ENCODE peak calls at places on chromosomes 11 and 22, in nine cellular contexts. I, U, E, N, S, J, H, K and G are unnamed samples.
A peak's percentile ranks its signal among the peaks of the same experiment; 100 is the strongest.

GRCh38 chr11:117839936-117840813 is 15.6 kb upstream of the FXYD2 start:
- DNase-seq in U (peak; percentile 0), E (no peak), I (peak; percentile 14), S (peak; percentile 10), J (no peak), K (peak; percentile 17), N (peak; percentile 44), H (no peak), G (no peak)

GRCh38 chr22:20239951-20240773 is 28.0 kb downstream of the RTN4R start:
- DNase-seq in K (no peak), N (no peak), E (no peak), S (no peak), I (no peak), J (no peak), U (no peak), H (no peak), G (no peak)

GRCh38 chr11:122045181-122045586 is 70.8 kb downstream of the BLID start:
- DNase-seq in S (no peak), I (no peak), H (no peak), U (no peak), K (no peak), E (no peak), N (no peak), J (no peak), G (no peak)

GRCh38 chr11:9362393-9362863 is 22.0 kb upstream of the IPO7 start:
- DNase-seq in S (no peak), H (no peak), E (no peak), I (no peak), K (no peak), N (peak; percentile 32), U (no peak), J (no peak), G (no peak)

GRCh38 chr11:75813126-75813525 is 1.9 kb upstream of the UVRAG start:
- DNase-seq in I (no peak), E (no peak), H (no peak), J (no peak), S (no peak), N (no peak), K (peak; percentile 46), U (no peak), G (no peak)

GRCh38 chr22:48517039-48518030 is 1310.3 kb downstream of the BRD1 start:
- DNase-seq in N (no peak), H (no peak), I (no peak), K (peak; percentile 37), E (no peak), U (no peak), S (no peak), J (no peak), G (no peak)

GRCh38 chr11:45934580-45935318 is 12.3 kb downstream of the LARGE2 start:
- DNase-seq in K (no peak), H (no peak), U (no peak), J (peak; percentile 53), S (no peak), E (no peak), N (no peak), I (no peak), G (no peak)

GRCh38 chr22:39007177-39007576 is 6.9 kb upstream of the APOBEC3C start:
- DNase-seq in N (no peak), K (peak; percentile 7), S (no peak), H (no peak), I (no peak), E (no peak), J (no peak), U (no peak), G (no peak)

GRCh38 chr11:62336949-62337681 is at the start of gene ASRGL1:
- DNase-seq in K (peak; percentile 69), S (peak; percentile 94), J (peak; percentile 94), N (peak; percentile 90), U (peak; percentile 92), E (peak; percentile 54), H (peak; percentile 43), I (peak; percentile 94), G (peak; percentile 80)
- TF ChIP-seq POLR2A in K (no peak), S (no peak), J (no peak), N (no peak), U (peak; percentile 46), E (peak; percentile 42), H (no peak), I (peak; percentile 72), G (peak; percentile 50)

DNA sequence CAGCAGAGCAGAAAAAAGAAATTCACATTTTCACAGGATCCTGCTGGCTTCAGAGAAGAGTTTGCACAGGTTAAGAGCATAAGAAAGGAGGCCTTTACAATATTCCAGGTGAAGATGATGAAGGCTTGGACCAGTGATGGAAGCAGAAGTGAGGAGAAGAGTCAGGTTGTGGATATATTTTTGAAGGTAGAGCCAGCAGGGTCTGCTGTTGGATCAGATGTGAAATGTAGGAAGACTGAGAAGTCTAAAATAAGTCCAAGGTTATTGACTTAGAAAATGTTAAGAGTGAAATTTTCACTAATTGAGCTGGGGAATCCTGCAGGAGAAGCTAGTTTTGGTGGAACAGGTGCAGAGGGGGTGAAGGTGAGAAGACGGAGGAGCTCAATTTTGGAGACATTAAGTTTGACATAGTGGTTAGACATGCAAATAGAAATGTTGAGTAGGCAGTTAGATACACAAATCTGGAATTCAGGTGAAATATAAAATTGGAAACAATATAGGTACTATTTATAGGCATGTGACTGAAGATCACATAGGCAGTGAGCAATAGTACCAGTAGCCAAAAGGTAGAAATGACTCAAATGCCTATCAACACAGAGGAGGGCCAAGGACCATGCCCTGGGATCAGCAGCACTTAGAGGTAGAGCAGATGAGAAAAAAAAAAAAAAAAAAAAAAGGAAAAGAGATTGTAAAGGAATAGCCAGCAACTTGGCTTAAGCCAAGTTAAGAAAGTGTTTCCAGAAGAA is 252.0 kb downstream of the AASDHPPT start:
- DNase-seq in E (no peak), I (no peak), J (no peak), K (no peak), H (no peak), U (no peak), N (no peak), S (no peak), G (no peak)
- TF ChIP-seq CTCF in E (no peak), I (no peak), J (no peak), K (no peak), H (no peak), U (no peak), N (no peak), S (no peak), G (no peak)

GRCh38 chr11:16124390-16124789 is 232.0 kb downstream of the SOX6 start:
- DNase-seq in U (no peak), N (no peak), J (no peak), H (no peak), S (no peak), I (no peak), K (no peak), E (no peak), G (no peak)
- TF ChIP-seq POLR2AphosphoS5 in U (no peak), N (no peak), J (no peak), H (no peak), S (no peak), I (no peak), K (no peak), E (no peak), G (no peak)

GRCh38 chr11:67269401-67270255 is 3.4 kb downstream of the GRK2 start:
- DNase-seq in U (peak; percentile 73), K (no peak), H (no peak), I (no peak), E (no peak), J (no peak), N (no peak), S (peak; percentile 75), G (no peak)
- TF ChIP-seq POLR2A in U (no peak), K (no peak), H (no peak), I (no peak), E (no peak), J (no peak), N (no peak), S (no peak), G (no peak)

GRCh38 chr11:85180528-85180927 is 446.6 kb downstream of the DLG2 start:
- DNase-seq in J (no peak), S (no peak), N (no peak), K (no peak), I (no peak), E (no peak), U (no peak), H (no peak), G (no peak)

GRCh38 chr11:85187992-85188391 is 439.2 kb downstream of the DLG2 start:
- DNase-seq in U (no peak), S (no peak), H (no peak), N (no peak), K (no peak), J (no peak), E (no peak), I (no peak), G (no peak)

DNA sequence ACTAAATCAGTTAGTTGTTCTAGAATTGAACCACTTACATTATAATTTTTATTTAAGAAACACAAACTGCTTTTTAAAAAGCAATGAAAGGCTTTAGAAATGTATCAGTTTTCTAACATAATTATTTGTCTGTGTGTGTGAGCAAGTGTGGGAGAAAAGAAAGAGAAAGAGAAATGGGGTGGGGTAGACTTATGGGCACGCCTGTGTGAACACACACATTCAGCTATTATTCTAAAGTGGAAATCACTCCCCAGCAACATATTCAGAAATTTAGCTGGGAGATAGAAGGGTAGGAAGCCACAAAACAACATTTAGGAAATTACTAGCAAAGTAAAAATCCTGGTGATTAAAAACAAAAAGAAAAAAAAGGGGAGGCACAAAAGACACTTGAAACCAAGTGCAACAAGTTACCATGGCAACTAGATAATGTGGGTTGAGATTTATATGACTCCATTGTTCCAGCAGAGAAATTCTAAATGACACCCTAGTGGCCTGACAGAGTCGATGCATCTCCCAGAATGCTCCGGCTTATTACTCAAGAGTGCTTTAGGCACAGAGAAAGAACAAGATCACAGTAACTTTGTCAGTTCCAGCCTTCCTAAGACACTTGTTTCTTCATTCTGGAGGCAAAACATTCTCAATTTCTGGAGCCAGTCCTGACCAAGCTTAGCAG is 444.6 kb downstream of the DLG2 start:
- DNase-seq in U (no peak), N (no peak), S (no peak), E (no peak), K (no peak), H (peak; percentile 69), J (no peak), I (no peak), G (no peak)
- TF ChIP-seq CTCF in U (peak; percentile 25), N (no peak), S (no peak), E (no peak), K (no peak), H (peak; percentile 69), J (peak; percentile 22), I (no peak), G (no peak)

DNA sequence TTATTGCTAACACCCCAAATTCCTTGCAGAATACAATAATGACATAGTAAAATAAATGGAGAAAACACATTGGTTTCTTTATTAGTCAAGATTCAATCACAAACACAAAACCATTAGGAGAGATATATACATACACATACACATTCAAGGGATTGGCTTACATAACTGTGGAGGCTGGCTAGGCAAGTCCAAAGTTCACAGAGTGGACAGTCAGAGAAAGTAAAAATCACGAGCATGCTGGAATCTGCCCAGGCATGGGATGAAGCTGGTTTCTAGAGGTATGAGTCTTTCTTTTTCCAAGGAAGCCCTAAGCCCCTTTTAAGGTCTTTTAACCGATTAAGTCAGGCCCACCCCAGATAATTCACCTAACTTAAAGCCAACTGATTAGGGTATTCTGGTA is 13.6 kb upstream of the OR56B1 start:
- DNase-seq in S (no peak), I (no peak), J (no peak), U (no peak), K (no peak), E (no peak), N (no peak), H (no peak), G (no peak)
- TF ChIP-seq POLR2AphosphoS5 in S (no peak), I (no peak), J (no peak), U (no peak), K (no peak), E (no peak), N (no peak), H (no peak), G (no peak)